ENCODE peak calls at places on chromosomes 1 and 21, in eight cellular contexts. V is fibroblast of pulmonary artery, M is psoas muscle, I is mammary epithelial cell, W is C1 segment of cervical spinal cord, J is germinal center, P is 8988T, R is mesendoderm. S is an unnamed sample.

GRCh38 chr21:37986751-37987399 is 70.6 kb upstream of the KCNJ6 start:
- DNase-seq in V (no peak), M (no peak), I (no peak), W (no peak), J (no peak), P (no peak), R (no peak), S (no peak)

GRCh38 chr1:54736685-54737084 is 21.0 kb downstream of the TTC4 start:
- DNase-seq in V (no peak), M (no peak), I (no peak), W (no peak), J (no peak), P (no peak), R (no peak), S (no peak)

GRCh38 chr1:105872761-105873286 is 1183.7 kb upstream of the PRMT6 start:
- DNase-seq in V (no peak), M (no peak), I (no peak), W (no peak), J (no peak), P (no peak), R (peak), S (no peak)

GRCh38 chr1:30323841-30324240 is 399.5 kb downstream of the MATN1 start:
- DNase-seq in V (no peak), M (no peak), I (no peak), W (no peak), J (no peak), P (no peak), R (no peak), S (no peak)

GRCh38 chr1:232533328-232533727 is 96.6 kb downstream of the SIPA1L2 start:
- DNase-seq in V (no peak), M (no peak), I (no peak), W (no peak), J (no peak), P (no peak), R (no peak), S (no peak)

GRCh38 chr1:88701275-88701674 is 17.2 kb downstream of the PKN2 start:
- DNase-seq in V (peak), M (no peak), I (no peak), W (no peak), J (peak), P (no peak), R (no peak), S (no peak)

GRCh38 chr1:163094589-163094988 is 25.4 kb downstream of the RGS4 start:
- DNase-seq in V (no peak), M (no peak), I (no peak), W (no peak), J (no peak), P (no peak), R (no peak), S (no peak)

GRCh38 chr21:33268736-33269441 is 2.7 kb downstream of the IL10RB start:
- DNase-seq in V (no peak), M (no peak), I (peak), W (no peak), J (peak), P (no peak), R (no peak), S (no peak)

GRCh38 chr1:115980998-115981993 is 5.0 kb downstream of the SLC22A15 start:
- DNase-seq in V (peak), M (no peak), I (peak), W (peak), J (peak), P (peak), R (peak), S (peak)

GRCh38 chr1:2525896-2526823 is at the start of gene PANK4:
- DNase-seq in V (peak), M (peak), I (peak), W (peak), J (peak), P (peak), R (peak), S (peak)

GRCh38 chr1:109815809-109816791 is 52.4 kb upstream of the EPS8L3 start:
- DNase-seq in V (no peak), M (no peak), I (no peak), W (peak), J (peak), P (no peak), R (no peak), S (no peak)

GRCh38 chr1:227445746-227446145 is 117.6 kb upstream of the ZNF678 start:
- DNase-seq in V (no peak), M (no peak), I (peak), W (no peak), J (no peak), P (no peak), R (no peak), S (no peak)

S was measured in osteoblast.